ENCODE peak calls at places on chromosomes 4 and X, in six cellular contexts. C, J, M, D, L and F are unnamed samples.

GRCh38 chr4:77021614-77022089 is 54.1 kb downstream of the CCNI start:
- DNase-seq in M (no peak), D (peak), J (peak), C (no peak), L (no peak), F (peak)

GRCh38 chr4:91220315-91220714 is 1083.5 kb upstream of the GRID2 start:
- DNase-seq in J (no peak), C (no peak), D (no peak), L (no peak), M (no peak), F (no peak)

GRCh38 chr4:5863461-5864113 is 29.3 kb downstream of the CRMP1 start:
- DNase-seq in D (peak), M (no peak), J (peak), C (peak), L (peak), F (peak)

GRCh38 chrX:74514384-74514783 is 93.1 kb downstream of the SLC16A2 start:
- DNase-seq in C (no peak), D (no peak), M (no peak), J (no peak), L (no peak), F (no peak)

GRCh38 chrX:135591871-135592270 is 71.4 kb downstream of the INTS6L start:
- DNase-seq in L (no peak), D (no peak), C (no peak), M (no peak), J (no peak), F (no peak)

GRCh38 chr4:126558596-126558995 is 1074.2 kb upstream of the INTU start:
- DNase-seq in C (no peak), L (no peak), J (no peak), D (no peak), M (no peak), F (no peak)

GRCh38 chr4:112523008-112523440 is 7.0 kb upstream of the NEUROG2 start:
- DNase-seq in C (no peak), J (peak), D (peak), M (peak), L (peak), F (peak)

GRCh38 chrX:48826135-48826875 is at the start of gene ERAS:
- DNase-seq in M (no peak), C (no peak), L (no peak), J (no peak), D (no peak), F (no peak)

GRCh38 chr4:98939892-98940298 is 11.0 kb upstream of the EIF4E start:
- DNase-seq in J (peak), L (peak), D (peak), C (peak), M (no peak), F (peak)

GRCh38 chr4:15238720-15239119 is 189.1 kb upstream of the C1QTNF7 start:
- DNase-seq in J (peak), D (peak), L (peak), M (no peak), C (no peak), F (peak)

GRCh38 chr4:141255016-141255415 is 34.3 kb downstream of the ZNF330 start:
- DNase-seq in C (no peak), D (peak), J (peak), L (no peak), M (no peak), F (no peak)

GRCh38 chr4:7892212-7893019 is 47.2 kb downstream of the AFAP1 start:
- DNase-seq in D (peak), L (no peak), M (no peak), C (no peak), J (peak), F (peak)

GRCh38 chr4:6330384-6330767 is 60.7 kb downstream of the WFS1 start:
- DNase-seq in J (no peak), L (no peak), M (no peak), D (no peak), C (no peak), F (no peak)

GRCh38 chrX:12949927-12950656 is 24.8 kb upstream of the TMSB4X start:
- DNase-seq in D (peak), M (peak), J (peak), C (no peak), L (peak), F (peak)

GRCh38 chr4:89868999-89869589 is 25.6 kb upstream of the MMRN1 start:
- DNase-seq in L (no peak), D (peak), C (no peak), J (no peak), M (no peak), F (peak)

GRCh38 chr4:20464381-20464780 is 212.7 kb downstream of the SLIT2 start:
- DNase-seq in L (peak), M (no peak), J (peak), D (peak), C (no peak), F (peak)

GRCh38 chrX:25206761-25207160 is 191.0 kb upstream of the ARX start:
- DNase-seq in C (no peak), M (no peak), J (no peak), D (no peak), L (peak), F (no peak)

GRCh38 chrX:110397904-110398303 is 39.3 kb downstream of the RTL9 start:
- DNase-seq in M (no peak), J (no peak), L (no peak), C (no peak), D (no peak), F (no peak)

GRCh38 chr4:5746829-5747745 is 36.1 kb downstream of the EVC start:
- DNase-seq in L (peak), D (peak), C (no peak), M (no peak), J (peak), F (peak)

GRCh38 chrX:47209508-47210238 is 8.8 kb upstream of the CDK16 start:
- DNase-seq in J (no peak), L (no peak), M (peak), C (no peak), D (no peak), F (no peak)

GRCh38 chrX:13235930-13236329 is 83.9 kb downstream of the ATXN3L start:
- DNase-seq in J (no peak), C (no peak), D (no peak), L (no peak), M (no peak), F (no peak)

GRCh38 chr4:98614655-98615054 is 43.8 kb downstream of the TSPAN5 start:
- DNase-seq in C (no peak), M (no peak), D (peak), L (no peak), J (no peak), F (no peak)

GRCh38 chrX:2692221-2693122 is 1.4 kb downstream of the CD99 start:
- DNase-seq in C (no peak), J (no peak), L (no peak), M (no peak), D (peak), F (peak)

GRCh38 chr4:83490876-83491450 is 6.1 kb upstream of the ABRAXAS1 start:
- DNase-seq in L (no peak), C (no peak), J (peak), M (no peak), D (peak), F (peak)

GRCh38 chr4:102560743-102561341 is 59.7 kb downstream of the NFKB1 start:
- DNase-seq in L (no peak), D (no peak), J (no peak), M (no peak), C (no peak), F (no peak)

GRCh38 chr4:76420901-76421581 is at the start of gene CCDC158:
- DNase-seq in C (no peak), D (no peak), M (peak), L (no peak), J (no peak), F (no peak)

GRCh38 chr4:77854431-77855111 is 8.1 kb upstream of the MRPL1 start:
- DNase-seq in D (no peak), M (no peak), L (peak), J (no peak), C (peak), F (peak)

GRCh38 chrX:105975382-105975781 is 63.1 kb downstream of the SERPINA7 start:
- DNase-seq in D (peak), J (no peak), C (peak), M (no peak), L (peak), F (peak)

GRCh38 chrX:64205441-64205734 is at the start of gene AMER1:
- DNase-seq in D (no peak), L (no peak), J (no peak), C (no peak), M (no peak), F (no peak)

GRCh38 chrX:64204701-64205440 is 637 bp downstream of the AMER1 start:
- DNase-seq in J (no peak), D (peak), C (no peak), L (peak), M (peak), F (peak)

GRCh38 chrX:64204252-64204651 is 1.3 kb downstream of the AMER1 start:
- DNase-seq in M (peak), C (no peak), J (no peak), D (peak), L (no peak), F (no peak)

GRCh38 chrX:64206556-64207162 is 1.2 kb upstream of the AMER1 start:
- DNase-seq in C (peak), J (no peak), M (peak), D (no peak), L (peak), F (peak)

GRCh38 chrX:64205735-64206491 is 405 bp upstream of the AMER1 start:
- DNase-seq in C (peak), D (peak), L (peak), M (peak), J (peak), F (peak)
- TF ChIP-seq CTCF in C (no peak), D (no peak), L (no peak), M (no peak), J (no peak), F (no peak)

DNA sequence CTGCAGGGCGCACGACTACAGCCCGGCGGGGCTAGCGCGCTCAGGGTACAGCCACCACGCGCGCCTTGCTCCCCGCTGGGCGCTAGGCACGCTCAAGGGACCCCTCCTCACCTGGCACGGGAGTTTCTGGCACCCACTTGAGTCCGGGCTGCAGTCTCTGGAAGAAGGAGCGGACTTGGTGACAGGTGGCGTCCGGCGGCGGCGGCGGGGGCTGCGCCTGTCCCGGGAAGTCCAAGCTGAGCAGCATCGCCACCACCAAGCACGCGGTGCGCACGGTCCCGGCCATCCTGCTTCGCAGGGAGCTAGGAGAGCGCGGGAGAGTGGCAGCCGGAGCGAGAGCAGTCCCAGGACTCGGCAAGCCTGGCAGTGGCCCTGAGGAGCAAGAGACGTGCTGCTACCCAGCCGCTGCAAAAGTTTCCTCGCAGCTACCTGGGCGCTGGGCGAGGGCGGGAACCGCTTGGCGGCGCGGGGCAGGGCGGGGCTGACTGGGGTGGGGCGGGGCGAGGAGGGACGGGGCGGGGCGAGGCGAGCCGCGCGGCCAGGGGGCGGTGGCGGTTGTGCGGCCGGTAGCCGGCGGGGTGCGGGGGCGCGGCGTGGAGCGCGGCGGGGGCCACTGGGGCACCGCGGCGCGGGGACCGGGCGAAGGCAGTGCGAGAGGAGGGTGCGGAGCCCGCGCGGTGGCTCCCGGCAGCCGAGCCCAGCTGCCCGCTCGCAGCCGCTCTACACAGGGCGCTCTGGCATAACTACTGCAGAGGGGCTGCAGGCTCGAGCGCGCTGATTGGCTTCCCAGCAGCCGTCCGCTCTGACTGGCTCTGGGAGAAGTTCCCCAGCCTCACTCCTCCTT is at the start of gene GPC3:
- DNase-seq in C (no peak), D (peak), L (peak), M (peak), J (no peak), F (peak)
- H3K4me3 ChIP-seq in C (no peak), D (peak), L (no peak), M (peak), J (peak), F (peak)

GRCh38 chr4:122450847-122451246 is 5.7 kb downstream of the IL2 start:
- DNase-seq in C (no peak), D (peak), M (no peak), L (peak), J (peak), F (peak)
- TF ChIP-seq CTCF in C (no peak), D (peak), M (no peak), L (no peak), J (peak), F (peak)

GRCh38 chr4:158446106-158446505 is 75.6 kb upstream of the RXFP1 start:
- DNase-seq in D (peak), L (peak), M (no peak), J (peak), C (no peak), F (peak)
- H3K4me3 ChIP-seq in D (no peak), L (no peak), M (no peak), J (no peak), C (no peak), F (no peak)

GRCh38 chr4:24559032-24559821 is 25.1 kb downstream of the DHX15 start:
- DNase-seq in D (no peak), L (no peak), C (no peak), M (no peak), J (no peak), F (no peak)

GRCh38 chr4:24560770-24561415 is 23.5 kb downstream of the DHX15 start:
- DNase-seq in D (peak), J (no peak), M (no peak), C (no peak), L (no peak), F (no peak)

GRCh38 chr4:24557036-24558022 is 27.0 kb downstream of the DHX15 start:
- DNase-seq in L (no peak), C (peak), D (peak), M (no peak), J (peak), F (no peak)

GRCh38 chr4:24561438-24562139 is 22.8 kb downstream of the DHX15 start:
- DNase-seq in M (no peak), J (no peak), C (no peak), L (no peak), D (no peak), F (no peak)

DNA sequence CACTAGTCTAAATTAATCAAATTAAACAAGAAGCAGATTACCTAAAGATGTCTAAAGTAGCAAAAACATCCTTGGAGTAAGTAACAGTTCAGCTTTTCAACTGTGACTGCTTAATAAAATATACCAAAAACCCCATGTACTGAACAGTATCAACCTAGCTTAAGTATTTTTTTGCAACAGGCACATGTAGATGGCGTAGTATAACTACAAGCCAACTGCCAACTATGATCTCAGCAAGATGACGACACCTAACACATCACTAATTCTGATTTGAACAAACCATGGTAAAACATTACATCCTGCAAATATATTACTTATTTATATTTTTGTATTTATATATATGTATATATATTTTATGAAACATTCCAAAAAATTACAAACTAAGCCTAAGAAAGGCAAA is 24.5 kb downstream of the DHX15 start:
- DNase-seq in L (no peak), D (peak), M (no peak), C (no peak), J (no peak), F (peak)
- TF ChIP-seq CTCF in L (no peak), D (no peak), M (no peak), C (no peak), J (no peak), F (no peak)

GRCh38 chr4:107036602-107037151 is 564 bp upstream of the DKK2 start:
- DNase-seq in J (no peak), M (no peak), D (no peak), L (no peak), C (no peak), F (no peak)
- H3K4me3 ChIP-seq in J (peak), M (no peak), D (peak), L (peak), C (no peak), F (peak)

GRCh38 chrX:15971696-15972095 is 117.1 kb upstream of the AP1S2 start:
- DNase-seq in C (no peak), M (no peak), L (no peak), D (no peak), J (no peak), F (no peak)

GRCh38 chrX:15977644-15978043 is 123.0 kb upstream of the AP1S2 start:
- DNase-seq in J (no peak), C (no peak), D (no peak), M (no peak), L (no peak), F (no peak)

GRCh38 chrX:15973941-15974340 is 119.3 kb upstream of the AP1S2 start:
- DNase-seq in C (no peak), L (no peak), D (peak), M (peak), J (no peak), F (peak)

DNA sequence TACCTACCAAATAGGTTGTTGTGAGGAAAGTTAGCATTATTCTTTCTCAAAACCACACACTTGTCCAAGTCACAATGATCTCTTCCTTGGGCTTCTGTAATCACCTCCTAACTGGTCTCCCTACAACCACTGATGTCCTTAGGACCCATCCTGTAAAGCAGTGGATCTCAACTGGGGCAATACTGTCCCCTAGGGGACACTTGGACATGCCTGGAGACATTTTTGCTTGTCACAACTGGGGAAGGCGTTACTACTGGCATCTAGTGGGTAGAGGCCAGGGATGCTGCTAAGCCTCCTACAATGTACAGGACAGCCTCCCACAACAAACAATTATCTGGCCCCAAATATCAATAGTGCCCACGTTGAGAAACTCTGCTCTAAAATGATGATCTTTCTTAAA is 118.7 kb upstream of the AP1S2 start:
- DNase-seq in J (peak), M (no peak), L (peak), C (no peak), D (peak), F (peak)
- TF ChIP-seq CTCF in J (peak), M (no peak), L (peak), C (peak), D (peak), F (peak)

GRCh38 chr4:88320780-88321373 is 36.5 kb upstream of the PPM1K start:
- DNase-seq in L (no peak), C (peak), M (no peak), D (no peak), J (peak), F (peak)
- H3K4me3 ChIP-seq in L (no peak), C (peak), M (no peak), D (no peak), J (no peak), F (no peak)

DNA sequence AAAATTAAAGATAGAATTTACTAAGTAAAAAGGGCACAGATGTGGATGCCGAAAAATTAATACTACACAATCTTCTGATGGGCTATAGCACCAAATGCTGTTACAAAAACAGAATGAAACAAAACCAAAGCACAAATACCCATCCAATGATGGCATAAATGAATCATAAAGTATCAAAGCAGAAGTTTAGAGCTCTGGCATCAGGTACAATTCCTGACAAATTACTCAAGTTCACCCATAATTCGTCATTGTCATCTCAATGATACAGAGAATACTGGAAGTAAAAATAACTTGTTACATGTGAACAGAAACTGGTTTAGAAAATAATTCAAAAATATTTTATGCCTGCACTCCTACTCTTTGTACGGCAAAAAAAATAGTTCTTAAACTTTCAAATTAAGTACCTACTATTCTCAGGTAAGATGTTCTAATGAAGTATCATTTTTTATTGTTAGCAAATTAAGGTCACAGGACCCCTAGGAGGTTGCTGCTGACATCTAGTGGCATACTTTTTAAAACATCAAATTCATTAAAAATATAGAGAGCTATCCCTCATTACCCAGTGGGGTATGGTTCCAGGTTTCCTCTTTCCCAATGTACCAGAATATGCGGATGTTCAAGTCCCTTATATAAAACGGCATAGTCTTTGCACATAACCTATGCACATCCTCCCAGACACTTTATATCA is 126.1 kb downstream of the INPP4B start:
- DNase-seq in C (peak), J (no peak), L (peak), M (no peak), D (peak), F (peak)
- TF ChIP-seq CTCF in C (peak), J (peak), L (peak), M (no peak), D (peak), F (peak)